ENCODE peak calls at places on chromosomes 3 and 15, in seven cellular contexts. One of them, this sample, is unnamed.

GRCh38 chr3:186946756-186947375 is 16.5 kb downstream of the ST6GAL1 start:
- DNase-seq in AG08395: no peak
- DNase-seq in stimulated activated naive CD4-positive, alpha-beta T cell treated with Interleukin-2 at 50 U/mL for 16 hours: no peak
- DNase-seq in NCI-H510A: no peak
- DNase-seq in activated CD8-positive, alpha-beta memory T cell treated with anti-CD3 and anti-CD28 coated beads for 48 hours: no peak
- DNase-seq in progenitor cell of endocrine pancreas: no peak
- DNase-seq in foreskin fibroblast: no peak
- DNase-seq in this sample: no peak

GRCh38 chr3:141876891-141877561 is 583 bp downstream of the ATP1B3 start:
- DNase-seq in AG08395: peak
- DNase-seq in stimulated activated naive CD4-positive, alpha-beta T cell treated with Interleukin-2 at 50 U/mL for 16 hours: peak
- DNase-seq in NCI-H510A: no peak
- DNase-seq in activated CD8-positive, alpha-beta memory T cell treated with anti-CD3 and anti-CD28 coated beads for 48 hours: peak
- DNase-seq in progenitor cell of endocrine pancreas: peak
- DNase-seq in foreskin fibroblast: peak
- DNase-seq in this sample: peak

GRCh38 chr3:146256851-146257486 is 6.1 kb upstream of the PLSCR4 start:
- DNase-seq in AG08395: peak
- DNase-seq in stimulated activated naive CD4-positive, alpha-beta T cell treated with Interleukin-2 at 50 U/mL for 16 hours: no peak
- DNase-seq in NCI-H510A: no peak
- DNase-seq in activated CD8-positive, alpha-beta memory T cell treated with anti-CD3 and anti-CD28 coated beads for 48 hours: no peak
- DNase-seq in progenitor cell of endocrine pancreas: no peak
- DNase-seq in foreskin fibroblast: no peak
- DNase-seq in this sample: no peak

GRCh38 chr3:41363830-41364523 is 164.7 kb downstream of the CTNNB1 start:
- DNase-seq in AG08395: no peak
- DNase-seq in stimulated activated naive CD4-positive, alpha-beta T cell treated with Interleukin-2 at 50 U/mL for 16 hours: no peak
- DNase-seq in NCI-H510A: no peak
- DNase-seq in activated CD8-positive, alpha-beta memory T cell treated with anti-CD3 and anti-CD28 coated beads for 48 hours: no peak
- DNase-seq in progenitor cell of endocrine pancreas: no peak
- DNase-seq in foreskin fibroblast: no peak
- DNase-seq in this sample: no peak

GRCh38 chr3:71580636-71581215 is 2.8 kb downstream of the FOXP1 start:
- DNase-seq in AG08395: no peak
- DNase-seq in stimulated activated naive CD4-positive, alpha-beta T cell treated with Interleukin-2 at 50 U/mL for 16 hours: no peak
- DNase-seq in NCI-H510A: no peak
- DNase-seq in activated CD8-positive, alpha-beta memory T cell treated with anti-CD3 and anti-CD28 coated beads for 48 hours: no peak
- DNase-seq in progenitor cell of endocrine pancreas: no peak
- DNase-seq in foreskin fibroblast: no peak
- DNase-seq in this sample: no peak

GRCh38 chr3:12901631-12902045 is 60.3 kb upstream of the RPL32 start:
- DNase-seq in AG08395: no peak
- DNase-seq in stimulated activated naive CD4-positive, alpha-beta T cell treated with Interleukin-2 at 50 U/mL for 16 hours: no peak
- DNase-seq in NCI-H510A: no peak
- DNase-seq in activated CD8-positive, alpha-beta memory T cell treated with anti-CD3 and anti-CD28 coated beads for 48 hours: no peak
- DNase-seq in progenitor cell of endocrine pancreas: no peak
- DNase-seq in foreskin fibroblast: no peak
- DNase-seq in this sample: no peak

GRCh38 chr15:101201411-101202174 is 50.3 kb downstream of the CHSY1 start:
- DNase-seq in AG08395: peak
- DNase-seq in stimulated activated naive CD4-positive, alpha-beta T cell treated with Interleukin-2 at 50 U/mL for 16 hours: no peak
- DNase-seq in NCI-H510A: no peak
- DNase-seq in activated CD8-positive, alpha-beta memory T cell treated with anti-CD3 and anti-CD28 coated beads for 48 hours: no peak
- DNase-seq in progenitor cell of endocrine pancreas: no peak
- DNase-seq in foreskin fibroblast: peak
- DNase-seq in this sample: no peak

GRCh38 chr15:50686468-50687301 is at the start of gene TRPM7:
- DNase-seq in AG08395: peak
- DNase-seq in stimulated activated naive CD4-positive, alpha-beta T cell treated with Interleukin-2 at 50 U/mL for 16 hours: peak
- DNase-seq in NCI-H510A: peak
- DNase-seq in activated CD8-positive, alpha-beta memory T cell treated with anti-CD3 and anti-CD28 coated beads for 48 hours: peak
- DNase-seq in progenitor cell of endocrine pancreas: peak
- DNase-seq in foreskin fibroblast: peak
- DNase-seq in this sample: peak

GRCh38 chr3:184430940-184431339 is 51.1 kb downstream of the CHRD start:
- DNase-seq in AG08395: no peak
- DNase-seq in stimulated activated naive CD4-positive, alpha-beta T cell treated with Interleukin-2 at 50 U/mL for 16 hours: no peak
- DNase-seq in NCI-H510A: no peak
- DNase-seq in activated CD8-positive, alpha-beta memory T cell treated with anti-CD3 and anti-CD28 coated beads for 48 hours: no peak
- DNase-seq in progenitor cell of endocrine pancreas: no peak
- DNase-seq in foreskin fibroblast: no peak
- DNase-seq in this sample: no peak